ENCODE peak calls at places on chromosome 13, in six cellular contexts. V is uterus, C is GM23338, N is mesothelial cell of epicardium, W is heart right ventricle, S is HFFc6. Z is an unnamed sample.

GRCh38 chr13:77429320-77430142 is 102.6 kb upstream of the MYCBP2 start:
- DNase-seq in S (peak; percentile 7), N (no peak), V (no peak), W (no peak), C (no peak), Z (no peak)

GRCh38 chr13:41458187-41458938 is 1.0 kb downstream of the RGCC start:
- DNase-seq in N (no peak), W (no peak), V (no peak), S (no peak), C (peak; percentile 55), Z (no peak)

GRCh38 chr13:105220886-105221285 is 1314.6 kb downstream of the EFNB2 start:
- DNase-seq in V (no peak), C (no peak), N (no peak), W (no peak), S (no peak), Z (no peak)

GRCh38 chr13:76383671-76384461 is 502.3 kb downstream of the KCTD12 start:
- DNase-seq in W (peak; percentile 17), N (no peak), S (peak; percentile 73), C (no peak), V (no peak), Z (peak; percentile 80)

GRCh38 chr13:101447852-101448251 is 4.6 kb upstream of the ITGBL1 start:
- DNase-seq in W (no peak), C (no peak), S (no peak), N (no peak), V (no peak), Z (no peak)

GRCh38 chr13:112205990-112206389 is 139.0 kb downstream of the SOX1 start:
- DNase-seq in S (no peak), V (no peak), C (no peak), N (no peak), W (no peak), Z (no peak)

GRCh38 chr13:26872444-26873173 is 112.0 kb upstream of the GPR12 start:
- DNase-seq in C (peak; percentile 91), V (no peak), S (peak; percentile 24), N (peak; percentile 47), W (peak; percentile 40), Z (no peak)

GRCh38 chr13:109422163-109422562 is 364.2 kb downstream of the IRS2 start:
- DNase-seq in C (no peak), V (no peak), S (no peak), W (no peak), N (no peak), Z (no peak)

GRCh38 chr13:35887028-35887666 is 244.0 kb downstream of the DCLK1 start:
- DNase-seq in V (no peak), N (no peak), S (no peak), C (no peak), W (no peak), Z (no peak)

GRCh38 chr13:40408602-40409001 is 257.8 kb downstream of the FOXO1 start:
- DNase-seq in S (peak; percentile 69), C (no peak), V (no peak), W (no peak), N (no peak), Z (no peak)

GRCh38 chr13:109698779-109699178 is 87.6 kb downstream of the IRS2 start:
- DNase-seq in N (no peak), S (peak; percentile 60), V (no peak), W (no peak), C (no peak), Z (no peak)

GRCh38 chr13:91126806-91127205 is 220.7 kb upstream of the MIR17HG start:
- DNase-seq in N (no peak), W (no peak), V (no peak), S (no peak), C (no peak), Z (no peak)

GRCh38 chr13:39895254-39895653 is 239.8 kb downstream of the COG6 start:
- DNase-seq in N (no peak), W (no peak), V (no peak), C (no peak), S (no peak), Z (no peak)

GRCh38 chr13:98399756-98400155 is 177.2 kb downstream of the STK24 start:
- DNase-seq in V (no peak), S (peak; percentile 56), C (no peak), W (no peak), N (no peak), Z (no peak)

GRCh38 chr13:89066868-89067466 is 1395.8 kb downstream of the SLITRK5 start:
- DNase-seq in V (no peak), W (no peak), C (peak; percentile 84), N (no peak), S (no peak), Z (no peak)

GRCh38 chr13:101919541-101920306 is 467.2 kb downstream of the ITGBL1 start:
- DNase-seq in W (peak; percentile 24), N (no peak), S (no peak), V (no peak), C (peak; percentile 77), Z (no peak)

GRCh38 chr13:114127473-114128347 is 4.7 kb downstream of the RASA3 start:
- DNase-seq in N (no peak), C (no peak), V (no peak), S (no peak), W (no peak), Z (no peak)

GRCh38 chr13:31851201-31851600 is 111.9 kb downstream of the RXFP2 start:
- DNase-seq in V (no peak), C (no peak), W (no peak), S (no peak), N (no peak), Z (no peak)

GRCh38 chr13:42597505-42597904 is 23.6 kb downstream of the TNFSF11 start:
- DNase-seq in V (no peak), C (no peak), S (no peak), W (no peak), N (no peak), Z (no peak)

GRCh38 chr13:76936736-76937135 is 11.6 kb upstream of the ACOD1 start:
- DNase-seq in C (no peak), W (no peak), V (no peak), S (no peak), N (no peak), Z (no peak)

GRCh38 chr13:98098511-98098910 is 44.4 kb upstream of the FARP1 start:
- DNase-seq in S (peak; percentile 45), W (no peak), C (no peak), N (no peak), V (no peak), Z (no peak)

GRCh38 chr13:40043759-40044158 is 388.3 kb downstream of the COG6 start:
- DNase-seq in N (no peak), W (no peak), C (no peak), S (no peak), V (no peak), Z (no peak)

GRCh38 chr13:80753951-80754350 is 413.0 kb upstream of the SPRY2 start:
- DNase-seq in W (no peak), S (no peak), C (no peak), V (no peak), N (no peak), Z (no peak)

GRCh38 chr13:52177276-52177675 is 17.9 kb upstream of the NEK3 start:
- DNase-seq in W (no peak), N (no peak), V (no peak), S (no peak), C (no peak), Z (no peak)

GRCh38 chr13:110250258-110250891 is 56.6 kb downstream of the COL4A1 start:
- DNase-seq in S (peak; percentile 80), V (peak; percentile 71), N (no peak), W (peak; percentile 59), C (no peak), Z (peak; percentile 23)

GRCh38 chr13:38707433-38707832 is 20.6 kb downstream of the FREM2 start:
- DNase-seq in W (no peak), S (no peak), C (no peak), V (no peak), N (no peak), Z (no peak)

GRCh38 chr13:48251616-48252081 is 18.6 kb downstream of the ITM2B start:
- DNase-seq in C (no peak), N (no peak), V (no peak), S (no peak), W (no peak), Z (no peak)

GRCh38 chr13:105611424-105611823 is 924.0 kb downstream of the EFNB2 start:
- DNase-seq in N (no peak), V (no peak), C (peak; percentile 62), W (no peak), S (no peak), Z (no peak)

GRCh38 chr13:52162279-52163101 is 3.1 kb upstream of the NEK3 start:
- DNase-seq in S (peak; percentile 40), N (no peak), V (no peak), C (no peak), W (no peak), Z (no peak)

GRCh38 chr13:23637813-23638212 is 67.6 kb downstream of the TNFRSF19 start:
- DNase-seq in V (no peak), N (no peak), S (no peak), C (peak; percentile 61), W (peak; percentile 34), Z (no peak)

GRCh38 chr13:23636360-23636759 is 66.1 kb downstream of the TNFRSF19 start:
- DNase-seq in V (no peak), W (no peak), C (no peak), N (no peak), S (no peak), Z (no peak)

GRCh38 chr13:23631676-23632622 is 61.7 kb downstream of the TNFRSF19 start:
- DNase-seq in N (no peak), C (no peak), W (no peak), S (no peak), V (no peak), Z (no peak)

GRCh38 chr13:23632741-23633140 is 62.5 kb downstream of the TNFRSF19 start:
- DNase-seq in C (peak; percentile 33), S (no peak), W (no peak), V (no peak), N (no peak), Z (no peak)

GRCh38 chr13:23634897-23635296 is 64.7 kb downstream of the TNFRSF19 start:
- DNase-seq in W (no peak), V (no peak), C (peak; percentile 51), S (no peak), N (no peak), Z (no peak)
- TF ChIP-seq CTCF in W (no peak), V (no peak), C (peak; percentile 48), S (peak; percentile 24), N (no peak), Z (no peak)

DNA sequence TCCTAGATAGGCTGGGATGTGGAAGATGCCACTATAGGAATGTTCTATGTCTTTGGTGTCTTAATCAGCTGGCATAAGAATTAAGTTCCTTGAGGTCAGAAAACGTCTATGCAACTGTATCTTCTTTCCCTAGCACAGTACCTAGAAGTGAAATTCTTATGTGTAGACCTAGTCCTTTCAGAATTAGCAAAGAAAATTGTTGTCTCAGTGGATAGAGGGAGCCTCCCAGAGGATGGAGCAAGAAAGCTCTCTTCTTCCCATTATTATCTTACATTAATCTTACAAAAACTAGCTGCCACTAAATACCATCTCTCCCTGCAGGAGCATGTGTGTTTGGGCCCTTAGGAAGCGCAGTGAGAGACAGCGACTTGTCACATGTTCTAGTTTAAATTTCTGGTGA is 11.6 kb downstream of the CLDN10 start:
- DNase-seq in N (no peak), W (no peak), C (no peak), V (no peak), S (peak; percentile 7), Z (no peak)
- TF ChIP-seq CTCF in N (no peak), W (no peak), C (peak; percentile 43), V (no peak), S (peak; percentile 31), Z (no peak)

GRCh38 chr13:102940143-102940542 is 94.3 kb downstream of the ERCC5 start:
- DNase-seq in V (no peak), W (no peak), S (no peak), C (peak; percentile 73), N (no peak), Z (no peak)
- TF ChIP-seq CTCF in V (no peak), W (no peak), S (no peak), C (peak; percentile 66), N (no peak), Z (no peak)

GRCh38 chr13:103556681-103557080 is 490.5 kb upstream of the SLC10A2 start:
- DNase-seq in S (no peak), C (no peak), V (no peak), W (no peak), N (no peak), Z (no peak)
- TF ChIP-seq CTCF in S (no peak), C (no peak), V (no peak), W (no peak), N (no peak), Z (no peak)

Z was measured in AG09319.